ENCODE peak calls at places on chromosomes 7 and 10, in six cellular contexts. Y is hepatic stellate cell; L is activated CD4-positive, alpha-beta memory T cell treated with anti-CD3 and anti-CD28 coated beads for 36 hours; T is H7; R is thoracic aorta; X is GM04503. S is an unnamed sample.

GRCh38 chr7:105519353-105519752 is 2.7 kb downstream of the PUS7 start:
- DNase-seq in X (no peak), T (no peak), R (no peak), L (no peak), Y (no peak), S (no peak)

GRCh38 chr7:100053201-100053600 is 3.6 kb downstream of the ZSCAN21 start:
- DNase-seq in T (peak), R (no peak), L (peak), Y (peak), X (no peak), S (peak)

GRCh38 chr10:68364101-68364886 is 31.6 kb upstream of the PBLD start:
- DNase-seq in X (peak), L (no peak), T (no peak), R (no peak), Y (no peak), S (no peak)

GRCh38 chr10:48608279-48608681 is 3.4 kb upstream of the ARHGAP22 start:
- DNase-seq in T (peak), L (peak), R (no peak), X (no peak), Y (no peak), S (peak)

GRCh38 chr7:1741751-1742554 is 71.9 kb downstream of the ELFN1 start:
- DNase-seq in L (peak), T (peak), X (no peak), Y (no peak), R (no peak), S (no peak)

GRCh38 chr7:22909958-22910357 is 87.3 kb upstream of the TOMM7 start:
- DNase-seq in Y (no peak), T (no peak), R (no peak), X (no peak), L (no peak), S (no peak)

GRCh38 chr10:90136731-90137316 is 435.4 kb downstream of the KIF20B start:
- DNase-seq in L (no peak), Y (no peak), X (no peak), T (no peak), R (no peak), S (no peak)

GRCh38 chr7:48839108-48839507 is 85.2 kb upstream of the CDC14C start:
- DNase-seq in T (no peak), Y (no peak), X (no peak), L (no peak), R (no peak), S (no peak)

GRCh38 chr10:122112625-122113160 is 123.7 kb downstream of the TACC2 start:
- DNase-seq in L (no peak), T (peak), X (peak), Y (peak), R (peak), S (peak)

GRCh38 chr7:23467731-23468720 is 2.3 kb downstream of the IGF2BP3 start:
- DNase-seq in L (peak), Y (no peak), X (no peak), R (no peak), T (peak), S (no peak)

GRCh38 chr10:124596914-124597676 is 135.5 kb downstream of the LHPP start:
- DNase-seq in L (no peak), R (no peak), Y (no peak), T (no peak), X (no peak), S (no peak)

GRCh38 chr10:116720241-116721047 is 21.9 kb downstream of the HSPA12A start:
- DNase-seq in R (no peak), T (no peak), Y (no peak), L (no peak), X (no peak), S (no peak)